ENCODE peak calls at places on chromosomes 13 and 19, in ten cellular contexts. F is cardiac muscle cell; A is stimulated activated CD4-positive, alpha-beta T cell treated with anti-CD3 and anti-CD28 coated beads, Interleukin-4, amount 100 ng/mL, for 1 hour; L is sciatic nerve; H is adrenal gland; I is heart right ventricle; B is EL; D is fibroblast of lung; Y is upper lobe of right lung; P is HAP-1. E is an unnamed sample.

GRCh38 chr13:30125422-30126073 is 181.8 kb downstream of the KATNAL1 start:
- DNase-seq in F (no peak), A (no peak), L (no peak), H (no peak), I (no peak), B (peak), D (peak), Y (no peak), P (no peak), E (no peak)

GRCh38 chr13:46666727-46667456 is 113.9 kb downstream of the LRCH1 start:
- DNase-seq in F (peak), A (no peak), L (no peak), H (no peak), I (peak), B (no peak), D (no peak), Y (no peak), P (no peak), E (no peak)

GRCh38 chr19:3509566-3509989 is 3.5 kb downstream of the FZR1 start:
- DNase-seq in F (no peak), A (no peak), L (no peak), H (peak), I (no peak), B (peak), D (peak), Y (no peak), P (no peak), E (no peak)

GRCh38 chr13:21365574-21365973 is 93.5 kb downstream of the ZDHHC20 start:
- DNase-seq in F (no peak), A (no peak), L (no peak), H (no peak), I (no peak), B (no peak), D (no peak), Y (peak), P (no peak), E (no peak)

GRCh38 chr13:48318014-48318713 is 14.6 kb downstream of the RB1 start:
- DNase-seq in F (no peak), A (no peak), L (peak), H (peak), I (peak), B (no peak), D (no peak), Y (no peak), P (no peak), E (no peak)

GRCh38 chr13:112782433-112783010 is 92.7 kb downstream of the ATP11A start:
- DNase-seq in F (no peak), A (no peak), L (no peak), H (peak), I (no peak), B (no peak), D (peak), Y (no peak), P (no peak), E (no peak)

GRCh38 chr13:30881191-30881651 is 24.9 kb upstream of the MEDAG start:
- DNase-seq in F (no peak), A (no peak), L (no peak), H (peak), I (peak), B (no peak), D (peak), Y (no peak), P (no peak), E (no peak)

GRCh38 chr19:54532528-54532927 is 29.9 kb downstream of the LAIR2 start:
- DNase-seq in F (no peak), A (no peak), L (no peak), H (no peak), I (no peak), B (no peak), D (no peak), Y (no peak), P (no peak), E (no peak)

GRCh38 chr19:371501-372160 is 27.0 kb upstream of the MIER2 start:
- DNase-seq in F (no peak), A (no peak), L (peak), H (no peak), I (no peak), B (no peak), D (no peak), Y (no peak), P (no peak), E (peak)